ENCODE peak calls at places on chromosomes 13 and 19, in six cellular contexts. N is tibial artery, E is upper lobe of right lung, S is gastrocnemius medialis, B is kidney epithelial cell, Y is GM12865. G is an unnamed sample.

GRCh38 chr19:13748169-13748884 is 16.0 kb upstream of the MRI1 start:
- DNase-seq in N (no peak), B (no peak), E (no peak), S (no peak), Y (peak), G (no peak)

GRCh38 chr13:113548171-113548641 is 36.3 kb upstream of the TFDP1 start:
- DNase-seq in E (peak), Y (no peak), S (no peak), B (no peak), N (no peak), G (no peak)

GRCh38 chr19:33134571-33135041 is 2.7 kb downstream of the WDR88 start:
- DNase-seq in B (no peak), N (no peak), S (no peak), Y (no peak), E (no peak), G (no peak)

GRCh38 chr19:46546194-46546896 is 50.7 kb upstream of the PNMA8B start:
- DNase-seq in Y (no peak), B (peak), E (peak), N (no peak), S (peak), G (no peak)

GRCh38 chr19:2059422-2060201 is 8.6 kb upstream of the MKNK2 start:
- DNase-seq in S (peak), Y (no peak), E (peak), B (no peak), N (peak), G (peak)

GRCh38 chr13:94595006-94595942 is 678 bp downstream of the TGDS start:
- DNase-seq in E (no peak), Y (peak), N (no peak), S (no peak), B (no peak), G (no peak)

GRCh38 chr13:90089051-90089450 is 1258.4 kb upstream of the MIR17HG start:
- DNase-seq in E (no peak), N (no peak), B (no peak), S (no peak), Y (no peak), G (no peak)

GRCh38 chr13:51125495-51126226 is 14.6 kb upstream of the C13orf42 start:
- DNase-seq in B (no peak), S (no peak), N (peak), Y (peak), E (peak), G (peak)

GRCh38 chr13:29954082-29955043 is 103.9 kb upstream of the UBL3 start:
- DNase-seq in E (no peak), S (no peak), B (no peak), Y (peak), N (no peak), G (no peak)

GRCh38 chr13:61286148-61286745 is 129.4 kb downstream of the PCDH20 start:
- DNase-seq in N (no peak), S (no peak), B (no peak), E (no peak), Y (peak), G (no peak)

GRCh38 chr19:10290439-10290875 is 705 bp downstream of the ICAM5 start:
- DNase-seq in N (no peak), S (no peak), E (no peak), Y (no peak), B (no peak), G (no peak)

GRCh38 chr19:50829801-50830200 is 3.6 kb downstream of the KLK15 start:
- DNase-seq in S (no peak), N (no peak), Y (no peak), B (no peak), E (no peak), G (no peak)

GRCh38 chr19:41232686-41233085 is 13.7 kb downstream of the AXL start:
- DNase-seq in B (no peak), N (no peak), S (no peak), Y (no peak), E (no peak), G (no peak)

GRCh38 chr13:39129253-39129652 is 91.0 kb downstream of the NHLRC3 start:
- DNase-seq in E (no peak), Y (no peak), N (no peak), S (no peak), B (no peak), G (no peak)

GRCh38 chr13:33015275-33015674 is 948 bp upstream of the KL start:
- DNase-seq in E (no peak), Y (no peak), S (no peak), B (no peak), N (peak), G (peak)

GRCh38 chr13:99357920-99358319 is 50.7 kb upstream of the GPR183 start:
- DNase-seq in B (no peak), S (no peak), E (no peak), N (no peak), Y (no peak), G (peak)

GRCh38 chr13:44710576-44710975 is 134.4 kb upstream of the TSC22D1 start:
- DNase-seq in B (peak), N (no peak), S (no peak), E (no peak), Y (peak), G (no peak)

GRCh38 chr13:106919638-106920037 is 351.7 kb upstream of the ARGLU1 start:
- DNase-seq in E (no peak), Y (no peak), B (no peak), S (no peak), N (peak), G (no peak)

GRCh38 chr13:36302289-36302688 is 4.7 kb upstream of the CCDC169 start:
- DNase-seq in B (no peak), E (no peak), Y (no peak), S (no peak), N (no peak), G (no peak)

GRCh38 chr13:47038196-47038595 is 141.3 kb upstream of the HTR2A start:
- DNase-seq in B (no peak), N (no peak), Y (no peak), E (no peak), S (no peak), G (no peak)

GRCh38 chr13:32911506-32911905 is 104.7 kb upstream of the KL start:
- DNase-seq in N (no peak), S (no peak), E (no peak), B (peak), Y (peak), G (no peak)

DNA sequence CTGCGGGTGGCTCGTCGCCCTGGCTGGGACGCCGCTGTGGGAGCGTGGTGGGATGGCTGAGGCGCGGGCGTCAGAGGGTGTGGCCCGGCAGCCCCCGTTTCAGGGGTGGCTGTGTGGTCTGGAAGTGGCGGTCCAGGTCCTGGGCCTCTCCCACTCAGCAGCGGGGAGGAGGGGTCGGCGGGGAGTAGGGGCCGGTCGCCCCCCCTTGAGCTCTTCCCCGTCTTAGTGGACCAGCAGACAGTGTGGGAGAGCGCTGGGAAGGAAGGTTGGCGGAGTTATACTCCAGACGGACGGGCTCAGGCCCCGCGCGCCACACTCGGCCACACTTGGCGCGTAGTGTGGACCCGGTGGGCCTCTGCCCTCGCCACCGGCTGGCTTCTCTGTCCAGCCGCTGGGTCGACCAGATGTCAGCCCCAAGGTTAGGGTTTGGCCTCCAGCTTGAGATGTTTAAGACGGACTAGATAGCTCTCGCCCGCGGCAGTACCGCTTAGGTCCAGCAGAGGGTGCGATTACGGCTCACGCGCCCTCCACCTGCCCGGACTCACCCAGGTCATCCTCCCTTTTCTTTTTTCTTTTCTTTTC is 21.7 kb upstream of the ZNF429 start:
- DNase-seq in Y (peak), N (no peak), S (peak), E (peak), B (no peak), G (peak)
- TF ChIP-seq CTCF in Y (peak), N (peak), S (peak), E (peak), B (peak), G (no peak)

GRCh38 chr19:5997371-5997770 is 19.4 kb upstream of the RANBP3 start:
- DNase-seq in S (no peak), Y (no peak), B (no peak), N (no peak), E (no peak), G (no peak)
- TF ChIP-seq CTCF in S (no peak), Y (no peak), B (peak), N (no peak), E (no peak), G (no peak)

DNA sequence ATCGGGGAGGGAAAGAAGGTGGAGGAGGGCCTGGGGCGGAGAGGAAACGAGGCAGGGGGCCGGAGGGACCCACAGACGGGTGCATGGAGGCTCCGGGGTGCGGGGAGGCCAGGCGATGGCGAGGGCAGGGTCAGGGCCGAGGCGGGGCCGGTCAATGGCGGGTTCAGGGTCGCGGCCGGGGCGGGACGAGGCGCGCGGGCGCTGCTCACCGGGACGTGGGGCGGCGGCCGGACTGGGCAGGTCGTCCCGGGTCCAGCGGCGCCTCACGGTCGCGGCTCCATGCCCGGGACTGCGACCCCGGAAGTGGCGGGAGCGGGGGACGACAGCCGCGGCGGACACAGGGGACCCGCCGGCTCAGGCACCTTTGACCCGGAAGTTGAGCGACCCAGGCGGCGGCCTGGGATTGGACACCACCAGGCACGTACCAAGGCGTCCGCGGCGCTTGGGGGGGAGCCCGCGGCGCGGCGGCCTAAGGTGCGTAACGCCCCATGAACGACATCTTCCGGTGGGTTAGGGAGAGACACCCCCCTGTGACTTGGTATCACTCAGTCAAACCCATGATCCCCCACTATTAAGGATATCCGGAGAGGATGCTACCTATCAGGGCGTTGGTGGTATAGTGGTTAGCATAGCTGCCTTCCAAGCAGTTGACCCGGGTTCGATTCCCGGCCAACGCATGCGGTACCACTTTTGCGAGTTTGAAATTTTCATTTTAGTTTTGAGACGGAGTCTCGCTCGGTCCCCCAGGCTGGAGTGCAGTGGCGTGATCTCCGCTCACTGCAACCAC is at the start of gene DPP9:
- DNase-seq in B (peak), E (peak), S (peak), N (peak), Y (peak), G (peak)
- TF ChIP-seq CTCF in B (peak), E (peak), S (peak), N (peak), Y (no peak), G (no peak)

GRCh38 chr19:7366701-7367420 is 18.1 kb downstream of the ARHGEF18 start:
- DNase-seq in S (no peak), Y (peak), B (no peak), N (no peak), E (no peak), G (no peak)
- TF ChIP-seq CTCF in S (no peak), Y (peak), B (no peak), N (peak), E (peak), G (no peak)

DNA sequence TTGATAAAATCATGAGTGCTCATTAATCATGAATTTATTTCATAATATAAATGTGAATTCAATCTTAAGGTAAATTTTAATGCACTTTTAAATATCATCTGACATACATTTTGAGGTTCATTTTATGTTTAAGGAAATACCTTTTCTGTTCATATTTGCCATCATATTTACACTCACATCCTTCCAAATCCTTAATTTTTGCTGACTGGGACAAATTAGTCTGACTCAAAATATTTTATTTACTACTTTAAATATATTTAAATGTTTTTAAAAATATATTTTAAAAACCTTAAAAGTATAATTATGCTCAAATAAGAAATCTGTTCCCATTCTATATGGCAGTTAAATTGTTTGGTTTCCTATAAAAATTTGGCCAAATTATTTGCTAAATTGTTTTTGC is 438.1 kb downstream of the GPC5 start:
- DNase-seq in B (no peak), Y (no peak), S (no peak), N (no peak), E (no peak), G (no peak)
- TF ChIP-seq CTCF in B (no peak), Y (no peak), S (no peak), N (no peak), E (no peak), G (no peak)

GRCh38 chr13:28954810-28955209 is 134.7 kb downstream of the MTUS2 start:
- DNase-seq in B (no peak), S (no peak), Y (no peak), E (no peak), N (no peak), G (no peak)

GRCh38 chr13:28958018-28958417 is 137.9 kb downstream of the MTUS2 start:
- DNase-seq in B (no peak), E (no peak), S (no peak), Y (no peak), N (no peak), G (no peak)

GRCh38 chr13:28955264-28955966 is 135.3 kb downstream of the MTUS2 start:
- DNase-seq in S (no peak), B (no peak), E (no peak), N (no peak), Y (no peak), G (no peak)

DNA sequence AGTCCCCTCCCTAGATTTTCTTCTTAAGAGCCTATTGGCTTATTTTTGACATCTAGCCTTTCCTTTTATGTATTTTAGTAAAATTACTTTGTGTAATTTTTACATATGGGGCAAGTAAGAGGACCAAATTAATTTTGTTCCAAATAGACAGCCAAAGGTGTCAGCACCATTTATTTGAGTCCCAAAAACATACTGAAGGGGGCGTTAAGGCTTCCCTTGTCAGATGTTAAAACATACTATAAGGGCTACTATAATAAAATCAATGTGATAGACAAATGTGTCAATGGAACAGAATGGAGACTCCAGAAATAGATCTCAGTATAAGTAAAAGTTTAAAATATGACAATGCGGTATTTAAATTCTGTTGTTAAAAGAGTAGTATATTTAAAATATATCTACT is 133.6 kb downstream of the MTUS2 start:
- DNase-seq in Y (no peak), N (no peak), B (no peak), S (no peak), E (no peak), G (no peak)
- TF ChIP-seq CTCF in Y (no peak), N (no peak), B (no peak), S (no peak), E (no peak), G (no peak)

DNA sequence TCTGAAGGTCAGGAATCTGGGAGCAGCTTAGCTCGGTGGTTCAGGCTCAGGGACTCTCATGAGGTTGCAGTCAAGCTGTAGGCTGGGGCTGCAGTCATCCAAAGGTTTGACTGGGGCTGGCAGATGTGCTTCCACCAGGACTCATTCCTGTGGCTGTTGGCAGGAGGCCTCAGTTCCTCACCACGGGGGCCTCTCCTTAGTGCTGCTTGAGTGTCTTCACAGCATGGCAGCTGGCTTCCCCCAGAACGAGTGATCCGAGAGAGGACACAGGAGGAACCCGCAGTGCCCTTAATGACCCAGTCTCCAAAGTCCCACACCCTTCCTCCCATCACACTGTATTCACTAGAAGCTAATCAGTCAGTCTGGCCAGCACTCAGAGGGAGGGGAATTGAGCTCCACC is 38.7 kb upstream of the EHD2 start:
- DNase-seq in E (peak), N (no peak), S (no peak), Y (no peak), B (no peak), G (no peak)
- TF ChIP-seq CTCF in E (no peak), N (no peak), S (no peak), Y (no peak), B (no peak), G (no peak)

G was measured in lower leg skin.